ENCODE peak calls at places on chromosomes 4 and X, in eight cellular contexts. V, O, R, S, W, P, Q and M are unnamed samples.

GRCh38 chr4:158519226-158519625 is 2.5 kb upstream of the RXFP1 start:
- DNase-seq in V (no peak), Q (no peak), R (no peak), O (no peak), S (no peak), W (no peak), P (no peak), M (no peak)

GRCh38 chr4:154366956-154367355 is 124.6 kb downstream of the DCHS2 start:
- DNase-seq in V (no peak), S (no peak), Q (no peak), P (peak), R (no peak), O (no peak), W (no peak), M (no peak)

GRCh38 chrX:129771266-129771995 is 8.3 kb upstream of the SASH3 start:
- DNase-seq in V (peak), W (no peak), O (no peak), R (no peak), P (no peak), S (no peak), Q (no peak), M (no peak)

GRCh38 chrX:118216488-118216887 is 99.9 kb upstream of the KLHL13 start:
- DNase-seq in P (no peak), V (no peak), Q (no peak), R (peak), O (no peak), W (peak), S (no peak), M (no peak)

GRCh38 chr4:113921089-113921842 is 58.2 kb downstream of the ARSJ start:
- DNase-seq in O (no peak), W (no peak), Q (no peak), S (no peak), R (peak), P (no peak), V (no peak), M (no peak)

GRCh38 chr4:41133619-41134018 is 80.7 kb downstream of the APBB2 start:
- DNase-seq in V (no peak), R (no peak), O (no peak), P (peak), Q (no peak), S (no peak), W (no peak), M (no peak)

GRCh38 chr4:158856852-158857251 is 88.0 kb downstream of the FNIP2 start:
- DNase-seq in V (no peak), Q (no peak), O (peak), S (no peak), R (peak), W (no peak), P (peak), M (peak)

GRCh38 chrX:23754664-23755063 is 11.6 kb upstream of the ACOT9 start:
- DNase-seq in W (no peak), R (no peak), V (no peak), Q (no peak), P (no peak), S (no peak), O (no peak), M (no peak)

GRCh38 chr4:82905205-82905604 is 4.7 kb downstream of the THAP9 start:
- DNase-seq in V (peak), W (no peak), R (peak), P (no peak), O (no peak), Q (no peak), S (peak), M (no peak)

GRCh38 chrX:43707812-43708548 is 51.9 kb downstream of the MAOA start:
- DNase-seq in W (peak), V (no peak), S (no peak), O (no peak), P (no peak), Q (no peak), R (no peak), M (no peak)

GRCh38 chrX:110675866-110676265 is 119.8 kb downstream of the CHRDL1 start:
- DNase-seq in V (no peak), Q (no peak), S (no peak), P (no peak), R (no peak), W (no peak), O (no peak), M (no peak)

GRCh38 chr4:141458501-141458900 is 177.9 kb upstream of the IL15 start:
- DNase-seq in Q (no peak), S (no peak), O (no peak), P (peak), W (no peak), V (no peak), R (no peak), M (no peak)

GRCh38 chr4:161555689-161556660 is 607.8 kb downstream of the FSTL5 start:
- DNase-seq in S (no peak), P (no peak), V (no peak), O (no peak), W (no peak), R (no peak), Q (no peak), M (no peak)

GRCh38 chr4:3745886-3746656 is 20.1 kb upstream of the ADRA2C start:
- DNase-seq in P (peak), W (no peak), S (no peak), R (peak), V (no peak), O (no peak), Q (no peak), M (no peak)

GRCh38 chr4:120664851-120665250 is 257.7 kb downstream of the PRDM5 start:
- DNase-seq in W (no peak), Q (no peak), P (no peak), O (no peak), V (no peak), R (no peak), S (no peak), M (no peak)

GRCh38 chr4:57342406-57342805 is 232.2 kb upstream of the IGFBP7 start:
- DNase-seq in Q (no peak), P (no peak), R (no peak), V (no peak), W (no peak), S (no peak), O (no peak), M (no peak)

GRCh38 chr4:103158760-103159159 is 39.4 kb downstream of the CENPE start:
- DNase-seq in R (no peak), S (no peak), Q (no peak), V (no peak), O (no peak), P (no peak), W (no peak), M (no peak)

GRCh38 chr4:20422398-20422797 is 170.7 kb downstream of the SLIT2 start:
- DNase-seq in S (peak), V (peak), W (peak), O (no peak), R (peak), P (peak), Q (no peak), M (peak)

GRCh38 chr4:184110452-184110851 is 107.2 kb downstream of the ENPP6 start:
- DNase-seq in Q (no peak), S (no peak), W (no peak), P (no peak), O (no peak), R (no peak), V (no peak), M (no peak)

GRCh38 chr4:159334461-159334860 is 231.6 kb downstream of the RAPGEF2 start:
- DNase-seq in R (no peak), S (no peak), Q (no peak), W (no peak), O (no peak), P (no peak), V (no peak), M (no peak)

GRCh38 chr4:39883645-39884044 is 94.1 kb downstream of the PDS5A start:
- DNase-seq in P (peak), W (no peak), S (no peak), V (no peak), R (no peak), O (no peak), Q (no peak), M (no peak)

GRCh38 chrX:48945517-48946348 is 11.7 kb downstream of the OTUD5 start:
- DNase-seq in Q (no peak), R (peak), V (peak), O (peak), P (peak), S (no peak), W (peak), M (no peak)

GRCh38 chr4:53541577-53542206 is 49.6 kb downstream of the LNX1 start:
- DNase-seq in V (no peak), R (peak), S (no peak), O (no peak), W (no peak), P (no peak), Q (no peak), M (peak)

GRCh38 chrX:46260502-46260901 is 284.7 kb downstream of the ZNF674 start:
- DNase-seq in V (no peak), O (no peak), P (peak), R (no peak), Q (no peak), W (no peak), S (no peak), M (no peak)

GRCh38 chr4:42397635-42398447 is 553 bp downstream of the SHISA3 start:
- DNase-seq in S (no peak), P (no peak), W (peak), V (no peak), R (no peak), Q (no peak), O (no peak), M (peak)

GRCh38 chrX:145410622-145411021 is 163.3 kb downstream of the SPANXN1 start:
- DNase-seq in W (no peak), P (no peak), S (no peak), V (no peak), Q (no peak), O (no peak), R (no peak), M (no peak)

GRCh38 chrX:141375011-141375730 is 132.9 kb upstream of the SPANXC start:
- DNase-seq in W (no peak), S (no peak), O (no peak), R (no peak), V (no peak), Q (no peak), P (no peak), M (no peak)

GRCh38 chr4:40333921-40334352 is 1.2 kb upstream of the CHRNA9 start:
- DNase-seq in P (peak), S (no peak), Q (no peak), O (no peak), W (no peak), V (no peak), R (peak), M (peak)

GRCh38 chr4:96685691-96686090 is 845.8 kb downstream of the PDHA2 start:
- DNase-seq in P (no peak), S (no peak), W (no peak), Q (no peak), O (no peak), R (no peak), V (no peak), M (no peak)